ENCODE peak calls at places on chromosomes 3 and 15, in four cellular contexts. F, L, Q and M are unnamed samples.

GRCh38 chr3:146161725-146162047 is 702 bp upstream of the PLOD2 start:
- DNase-seq in F (peak; percentile 40), L (peak; percentile 80), Q (no peak), M (no peak)

GRCh38 chr3:59424268-59425010 is 374.6 kb upstream of the CFAP20DC start:
- DNase-seq in L (no peak), Q (no peak), F (no peak), M (peak; percentile 38)

GRCh38 chr15:58348095-58348812 is 83.5 kb upstream of the LIPC start:
- DNase-seq in F (no peak), L (no peak), Q (no peak), M (no peak)

GRCh38 chr15:88645171-88646087 is 6.6 kb downstream of the ISG20 start:
- DNase-seq in F (peak; percentile 8), L (no peak), Q (no peak), M (no peak)

GRCh38 chr3:70779296-70779695 is 466.9 kb upstream of the MDFIC2 start:
- DNase-seq in F (no peak), Q (no peak), L (no peak), M (no peak)

GRCh38 chr15:82317091-82317489 is 32.2 kb downstream of the GOLGA6L10 start:
- DNase-seq in F (no peak), L (no peak), Q (no peak), M (no peak)

GRCh38 chr3:169077394-169077906 is 586.1 kb downstream of the MECOM start:
- DNase-seq in Q (no peak), L (no peak), F (no peak), M (no peak)

GRCh38 chr3:128289534-128289933 is 136.3 kb downstream of the EEFSEC start:
- DNase-seq in L (no peak), F (no peak), Q (no peak), M (no peak)

GRCh38 chr3:172096881-172097420 is 57.6 kb downstream of the FNDC3B start:
- DNase-seq in F (peak; percentile 34), L (no peak), Q (no peak), M (peak; percentile 36)

GRCh38 chr3:73707772-73708171 is 83.0 kb upstream of the PDZRN3 start:
- DNase-seq in L (no peak), F (no peak), Q (no peak), M (peak; percentile 48)

GRCh38 chr3:43016513-43016865 is 37.4 kb downstream of the GASK1A start:
- DNase-seq in F (no peak), Q (no peak), L (no peak), M (no peak)

GRCh38 chr15:99137877-99138276 is 33.0 kb downstream of the SYNM start:
- DNase-seq in F (no peak), Q (no peak), L (no peak), M (no peak)

GRCh38 chr3:30943206-30943605 is 48.7 kb upstream of the GADL1 start:
- DNase-seq in F (no peak), L (no peak), Q (no peak), M (no peak)

GRCh38 chr3:126341755-126342150 is 15.5 kb downstream of the KLF15 start:
- DNase-seq in Q (peak; percentile 39), F (no peak), L (peak; percentile 41), M (no peak)

GRCh38 chr3:187714404-187714979 is 12.1 kb upstream of the RTP2 start:
- DNase-seq in L (no peak), F (peak; percentile 81), Q (no peak), M (peak; percentile 81)

GRCh38 chr3:74413547-74414241 is 200.8 kb downstream of the CNTN3 start:
- DNase-seq in F (no peak), L (no peak), Q (no peak), M (no peak)

GRCh38 chr3:74711913-74712512 is 97.6 kb upstream of the CNTN3 start:
- DNase-seq in Q (no peak), L (peak; percentile 41), F (no peak), M (no peak)

GRCh38 chr3:171099911-171100310 is 73.4 kb upstream of the SLC2A2 start:
- DNase-seq in Q (no peak), F (no peak), L (no peak), M (peak; percentile 47)

GRCh38 chr15:90362936-90363212 is 10.8 kb downstream of the ZNF774 start:
- DNase-seq in Q (no peak), F (no peak), L (no peak), M (peak; percentile 91)

GRCh38 chr15:59801649-59802048 is 112.5 kb upstream of the BNIP2 start:
- DNase-seq in Q (no peak), L (no peak), F (no peak), M (no peak)

GRCh38 chr3:184730924-184731323 is 19.1 kb upstream of the MAGEF1 start:
- DNase-seq in L (no peak), Q (no peak), F (no peak), M (no peak)

GRCh38 chr3:79491029-79491634 is 276.7 kb downstream of the ROBO1 start:
- DNase-seq in L (no peak), F (no peak), Q (no peak), M (no peak)

GRCh38 chr3:187618732-187619131 is 51.5 kb downstream of the SST start:
- DNase-seq in F (no peak), Q (no peak), L (no peak), M (no peak)

GRCh38 chr15:68417897-68418296 is 14.1 kb downstream of the ITGA11 start:
- DNase-seq in L (no peak), F (no peak), Q (no peak), M (no peak)

GRCh38 chr15:28114114-28114455 is 15.0 kb upstream of the OCA2 start:
- DNase-seq in L (no peak), Q (no peak), F (no peak), M (no peak)

GRCh38 chr15:28114721-28115622 is 15.9 kb upstream of the OCA2 start:
- DNase-seq in Q (peak; percentile 51), F (no peak), L (no peak), M (no peak)

GRCh38 chr15:28116521-28117488 is 17.7 kb upstream of the OCA2 start:
- DNase-seq in Q (peak; percentile 55), F (no peak), L (peak; percentile 79), M (no peak)

GRCh38 chr15:28117591-28117990 is 18.5 kb upstream of the OCA2 start:
- DNase-seq in L (no peak), Q (peak; percentile 43), F (no peak), M (no peak)

DNA sequence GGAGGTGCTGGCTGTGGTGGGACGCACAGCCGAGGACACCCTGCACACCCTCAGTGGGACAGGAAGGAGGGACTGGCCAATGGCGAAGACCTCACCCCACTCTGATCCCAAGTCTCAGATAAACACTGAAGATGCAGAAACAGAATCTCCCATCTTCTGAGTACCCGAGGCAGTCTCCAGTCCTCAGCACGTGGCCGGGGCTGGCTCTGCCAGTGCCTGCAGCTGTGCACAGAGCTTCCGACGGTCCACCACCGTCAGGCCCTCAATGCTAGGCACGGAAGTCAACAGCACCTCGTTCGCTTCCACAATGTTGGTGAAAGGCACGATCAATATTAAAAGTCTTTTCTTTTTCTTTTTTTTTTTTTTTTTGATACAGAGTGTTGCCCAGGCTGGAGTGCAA is 16.8 kb upstream of the OCA2 start:
- DNase-seq in Q (peak; percentile 39), F (no peak), L (no peak), M (no peak)
- H3K36me3 ChIP-seq in Q (peaks cover 88% of the 10 kb centered on the region), F (no peaks in the 10 kb centered on the region), L (peaks cover 59% of the 10 kb centered on the region), M (peaks cover 62% of the 10 kb centered on the region)

DNA sequence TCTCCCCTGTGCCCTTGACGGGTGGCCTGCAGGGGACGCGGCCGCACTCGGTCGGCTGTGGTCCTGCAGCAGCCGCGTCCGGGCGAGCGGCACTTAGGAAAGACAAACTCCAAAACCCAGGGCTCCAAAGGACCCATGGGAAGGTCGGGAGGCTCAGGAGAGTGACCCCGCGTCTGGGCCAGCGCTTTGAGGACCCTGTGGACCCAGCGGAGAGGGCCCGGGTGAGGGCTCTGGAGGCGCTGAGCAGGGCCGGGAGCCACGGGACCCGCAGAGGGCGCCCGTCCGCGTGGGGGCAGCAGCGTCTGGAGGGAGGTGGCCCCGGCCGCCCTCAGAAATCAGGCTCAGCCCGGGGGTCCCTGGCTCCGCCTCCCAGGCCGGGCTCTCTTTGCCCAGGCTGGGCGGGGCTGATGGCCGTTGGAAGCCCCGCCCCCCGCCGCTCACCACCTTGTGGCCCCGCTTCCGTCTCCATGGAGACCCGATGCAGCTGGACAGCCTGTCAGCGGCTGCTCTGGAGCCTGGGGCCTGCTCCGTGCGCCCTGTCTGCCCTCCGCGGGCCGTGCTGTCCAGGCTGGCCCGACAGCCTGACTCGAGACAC is 34.6 kb upstream of the RPL32 start:
- DNase-seq in F (peak; percentile 40), L (no peak), Q (no peak), M (peak; percentile 54)
- TF ChIP-seq CTCF in F (peak; percentile 29), L (no peak), Q (peak; percentile 11), M (peak; percentile 37)

GRCh38 chr3:129519896-129520440 is 8.5 kb upstream of the RHO start:
- DNase-seq in Q (peak; percentile 39), F (no peak), L (no peak), M (no peak)

GRCh38 chr3:129518048-129518570 is 10.3 kb upstream of the RHO start:
- DNase-seq in L (no peak), Q (peak; percentile 46), F (no peak), M (no peak)

GRCh38 chr3:129518581-129518980 is 9.9 kb upstream of the RHO start:
- DNase-seq in F (no peak), Q (peak; percentile 51), L (no peak), M (no peak)

GRCh38 chr3:129519449-129519848 is 9.0 kb upstream of the RHO start:
- DNase-seq in F (no peak), Q (no peak), L (no peak), M (no peak)

DNA sequence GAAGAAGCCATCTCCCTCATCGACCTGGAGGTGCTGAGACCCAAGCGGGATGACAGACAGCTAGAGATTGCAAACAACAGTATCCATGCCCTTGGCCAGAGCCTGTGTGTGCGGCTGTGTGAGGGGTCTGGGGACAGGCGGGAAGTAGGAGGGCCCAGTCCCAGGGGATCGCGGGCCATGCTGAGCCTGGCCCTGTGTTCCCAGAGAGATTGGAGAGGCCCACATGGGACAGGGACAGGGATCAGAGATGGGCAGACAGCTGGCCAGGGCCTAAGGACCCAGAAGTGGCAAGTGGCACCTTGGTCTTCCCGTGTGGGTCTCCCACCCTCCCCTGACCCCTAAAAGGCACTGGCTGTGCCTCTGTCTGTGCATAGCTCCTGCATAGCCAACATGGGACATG is 10.9 kb upstream of the RHO start:
- DNase-seq in F (no peak), L (no peak), Q (peak; percentile 53), M (no peak)
- H3K36me3 ChIP-seq in F (no peaks in the 10 kb centered on the region), L (peaks cover 17% of the 10 kb centered on the region), Q (peaks cover 5% of the 10 kb centered on the region), M (no peaks in the 10 kb centered on the region)

GRCh38 chr3:67386446-67386845 is 268.0 kb downstream of the SUCLG2 start:
- DNase-seq in L (no peak), Q (no peak), F (no peak), M (no peak)

GRCh38 chr3:67382551-67382950 is 271.9 kb downstream of the SUCLG2 start:
- DNase-seq in Q (no peak), L (peak; percentile 38), F (no peak), M (peak; percentile 36)

GRCh38 chr3:67383379-67383778 is 271.0 kb downstream of the SUCLG2 start:
- DNase-seq in L (no peak), Q (no peak), F (no peak), M (no peak)

GRCh38 chr3:67381667-67382272 is 272.6 kb downstream of the SUCLG2 start:
- DNase-seq in Q (no peak), F (peak; percentile 23), L (no peak), M (peak; percentile 53)

DNA sequence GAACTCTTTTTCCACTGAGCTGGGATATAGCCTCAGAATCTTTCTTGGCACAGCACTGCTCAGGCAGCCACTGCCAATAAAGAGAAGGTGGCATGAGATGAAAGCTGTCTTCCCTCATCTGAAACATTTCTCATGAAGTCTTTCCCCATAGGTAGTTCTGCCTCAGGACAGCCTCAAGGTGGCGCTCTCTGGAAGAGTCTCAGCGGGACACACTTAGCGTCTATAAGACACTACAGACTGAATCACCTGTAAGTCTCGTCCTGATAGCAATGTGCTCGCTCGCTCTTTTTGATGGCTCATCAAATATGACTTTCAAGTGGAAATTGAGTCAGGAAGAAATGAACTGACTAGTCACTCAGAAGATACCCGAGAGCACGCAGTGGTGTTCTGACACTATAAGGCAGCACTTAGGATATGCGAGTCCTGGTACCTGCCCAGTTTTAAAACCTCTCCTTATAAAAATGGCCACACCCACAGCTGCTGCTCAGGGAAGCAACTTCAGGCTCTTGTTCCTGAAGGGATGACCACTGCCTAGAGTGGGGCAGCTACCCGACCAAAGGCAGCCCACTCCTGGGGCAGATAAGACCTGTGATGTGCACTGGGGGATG is 269.5 kb downstream of the SUCLG2 start:
- DNase-seq in Q (no peak), F (peak; percentile 40), L (no peak), M (peak; percentile 73)
- TF ChIP-seq CTCF in Q (peak; percentile 49), F (peak; percentile 45), L (peak; percentile 36), M (peak; percentile 78)